ENCODE peak calls at places on chromosome 5, in four cellular contexts. N is astrocyte of the hippocampus; B is central memory CD8-positive, alpha-beta T cell; F is AG09309. R is an unnamed sample.

GRCh38 chr5:35771321-35771720 is 85.4 kb upstream of the IL7R start:
- DNase-seq in B (no peak), F (peak; percentile 91), N (no peak), R (no peak)

GRCh38 chr5:82074968-82075367 is 103.1 kb downstream of the ATG10 start:
- DNase-seq in F (no peak), B (no peak), N (peak; percentile 4), R (no peak)

GRCh38 chr5:34957857-34958690 is 28.7 kb downstream of the DNAJC21 start:
- DNase-seq in F (no peak), N (peak; percentile 56), B (no peak), R (peak; percentile 41)

GRCh38 chr5:168434746-168435321 is 51.4 kb upstream of the RARS1 start:
- DNase-seq in F (no peak), B (no peak), N (peak; percentile 23), R (no peak)

GRCh38 chr5:10580531-10581423 is 16.9 kb downstream of the ANKRD33B start:
- DNase-seq in F (no peak), N (no peak), B (no peak), R (no peak)

GRCh38 chr5:155883966-155884555 is 442.9 kb upstream of the SGCD start:
- DNase-seq in N (no peak), F (no peak), B (no peak), R (peak; percentile 26)

GRCh38 chr5:37604290-37604689 is 225.2 kb downstream of the WDR70 start:
- DNase-seq in F (no peak), B (no peak), N (no peak), R (no peak)

GRCh38 chr5:75051217-75051751 is 1.1 kb downstream of the GCNT4 start:
- DNase-seq in F (no peak), N (no peak), B (no peak), R (no peak)

GRCh38 chr5:62305358-62305714 is 670 bp upstream of the KIF2A start:
- DNase-seq in B (no peak), N (no peak), F (no peak), R (no peak)

GRCh38 chr5:163880307-163880706 is 374.9 kb downstream of the MAT2B start:
- DNase-seq in B (no peak), F (peak; percentile 66), N (peak; percentile 37), R (no peak)

GRCh38 chr5:169956756-169957155 is 23.5 kb downstream of the INSYN2B start:
- DNase-seq in N (no peak), F (no peak), B (no peak), R (no peak)

GRCh38 chr5:180047667-180048066 is 23.9 kb downstream of the RNF130 start:
- DNase-seq in B (no peak), F (no peak), N (no peak), R (no peak)

GRCh38 chr5:167608708-167609272 is 682.7 kb upstream of the WWC1 start:
- DNase-seq in B (no peak), F (no peak), N (no peak), R (no peak)

GRCh38 chr5:98916540-98916939 is 12.3 kb downstream of the CHD1 start:
- DNase-seq in F (no peak), N (no peak), B (no peak), R (no peak)

GRCh38 chr5:133321833-133322420 is 270.1 kb downstream of the HSPA4 start:
- DNase-seq in F (no peak), B (no peak), N (no peak), R (no peak)

GRCh38 chr5:65364907-65365306 is 116.8 kb downstream of the ADAMTS6 start:
- DNase-seq in F (no peak), N (no peak), B (no peak), R (peak; percentile 5)

GRCh38 chr5:15577831-15578230 is 77.9 kb downstream of the FBXL7 start:
- DNase-seq in F (no peak), B (no peak), N (no peak), R (no peak)

GRCh38 chr5:121976979-121977378 is 15.2 kb downstream of the SRFBP1 start:
- DNase-seq in B (no peak), N (no peak), F (peak; percentile 25), R (no peak)

R was measured in A673.